ENCODE peak calls at places on chromosomes 7 and 10, in six cellular contexts. U is NT2/D1, C is K562, K is HCT116, Z is H1, O is HepG2. Q is an unnamed sample.
A peak's percentile ranks its signal among the peaks of the same experiment; 100 is the strongest.

GRCh38 chr10:85657478-85658113 is 709.0 kb downstream of the GRID1 start:
- DNase-seq in U (no peak), C (no peak), K (no peak), Z (no peak), O (no peak), Q (no peak)

GRCh38 chr10:128009768-128010167 is 102.9 kb downstream of the PTPRE start:
- DNase-seq in U (no peak), C (no peak), K (no peak), Z (no peak), O (no peak), Q (no peak)

GRCh38 chr7:760006-760405 is 32.9 kb upstream of the PRKAR1B start:
- DNase-seq in U (no peak), C (no peak), K (no peak), Z (no peak), O (no peak), Q (no peak)

GRCh38 chr10:132670546-132670945 is 115.4 kb downstream of the NKX6-2 start:
- DNase-seq in U (no peak), C (no peak), K (no peak), Z (no peak), O (no peak), Q (no peak)

GRCh38 chr10:75444781-75445386 is 13.5 kb downstream of the LRMDA start:
- DNase-seq in U (no peak), C (no peak), K (no peak), Z (no peak), O (no peak), Q (no peak)

GRCh38 chr10:87646192-87646909 is 13.3 kb upstream of the PAPSS2 start:
- DNase-seq in U (no peak), C (no peak), K (no peak), Z (no peak), O (peak; percentile 45), Q (no peak)

GRCh38 chr7:142646274-142646895 is 102.9 kb upstream of the PRSS1 start:
- DNase-seq in U (no peak), C (no peak), K (no peak), Z (no peak), O (no peak), Q (no peak)

GRCh38 chr7:138064856-138065357 is 11.4 kb upstream of the AKR1D1 start:
- DNase-seq in U (no peak), C (no peak), K (no peak), Z (no peak), O (peak; percentile 68), Q (no peak)

GRCh38 chr10:60606343-60607080 is 171.8 kb upstream of the CDK1 start:
- DNase-seq in U (no peak), C (no peak), K (no peak), Z (no peak), O (no peak), Q (no peak)

GRCh38 chr10:72754275-72755032 is 62.5 kb downstream of the MCU start:
- DNase-seq in U (no peak), C (no peak), K (no peak), Z (no peak), O (no peak), Q (no peak)

GRCh38 chr7:78420001-78420400 is 621.4 kb downstream of the PHTF2 start:
- DNase-seq in U (no peak), C (no peak), K (no peak), Z (no peak), O (no peak), Q (no peak)

GRCh38 chr10:95035343-95036283 is 33.7 kb downstream of the CYP2C8 start:
- DNase-seq in U (no peak), C (no peak), K (no peak), Z (no peak), O (no peak), Q (no peak)

GRCh38 chr10:12957081-12957480 is 44.4 kb downstream of the CCDC3 start:
- DNase-seq in U (no peak), C (no peak), K (no peak), Z (no peak), O (no peak), Q (no peak)

GRCh38 chr7:31120800-31121513 is 68.8 kb downstream of the ADCYAP1R1 start:
- DNase-seq in U (no peak), C (no peak), K (no peak), Z (no peak), O (no peak), Q (no peak)

GRCh38 chr7:318476-319266 is 28.7 kb downstream of the FOXL3 start:
- DNase-seq in U (no peak), C (no peak), K (no peak), Z (no peak), O (peak; percentile 88), Q (no peak)

GRCh38 chr7:25669300-25669781 is 441.1 kb upstream of the NPVF start:
- DNase-seq in U (no peak), C (no peak), K (no peak), Z (no peak), O (no peak), Q (no peak)

GRCh38 chr7:35757574-35757973 is 43.3 kb upstream of the SEPTIN7 start:
- DNase-seq in U (no peak), C (no peak), K (no peak), Z (no peak), O (no peak), Q (no peak)

GRCh38 chr7:135981958-135982646 is 4.9 kb upstream of the MTPN start:
- DNase-seq in U (no peak), C (no peak), K (no peak), Z (no peak), O (no peak), Q (no peak)

GRCh38 chr7:128435311-128435654 is 20.4 kb upstream of the HILPDA start:
- DNase-seq in U (no peak), C (no peak), K (no peak), Z (no peak), O (peak; percentile 65), Q (no peak)

GRCh38 chr7:1175967-1176851 is 16.2 kb upstream of the ZFAND2A start:
- DNase-seq in U (peak; percentile 70), C (peak; percentile 79), K (peak; percentile 56), Z (no peak), O (peak; percentile 70), Q (peak; percentile 26)

GRCh38 chr10:110711382-110711781 is 67.2 kb downstream of the RBM20 start:
- DNase-seq in U (no peak), C (no peak), K (no peak), Z (no peak), O (no peak), Q (no peak)

GRCh38 chr7:55074008-55074499 is 55.2 kb downstream of the EGFR start:
- DNase-seq in U (no peak), C (no peak), K (peak; percentile 95), Z (peak; percentile 43), O (peak; percentile 44), Q (peak; percentile 91)

GRCh38 chr10:10644317-10645111 is 373.2 kb upstream of the CELF2 start:
- DNase-seq in U (no peak), C (no peak), K (no peak), Z (no peak), O (no peak), Q (no peak)

GRCh38 chr7:152760384-152761115 is 998 bp downstream of the ACTR3B start:
- DNase-seq in U (no peak), C (no peak), K (no peak), Z (no peak), O (no peak), Q (no peak)

GRCh38 chr10:73581912-73582311 is 9.2 kb downstream of the USP54 start:
- DNase-seq in U (no peak), C (no peak), K (no peak), Z (no peak), O (no peak), Q (no peak)

GRCh38 chr7:135877799-135878198 is 99.4 kb downstream of the MTPN start:
- DNase-seq in U (no peak), C (no peak), K (no peak), Z (no peak), O (no peak), Q (peak; percentile 19)

GRCh38 chr7:39017369-39017768 is 39.7 kb downstream of the POU6F2 start:
- DNase-seq in U (no peak), C (no peak), K (no peak), Z (no peak), O (no peak), Q (no peak)

GRCh38 chr7:99094369-99094768 is 49.5 kb downstream of the SMURF1 start:
- DNase-seq in U (no peak), C (no peak), K (no peak), Z (no peak), O (no peak), Q (no peak)

GRCh38 chr7:15621468-15621867 is 59.7 kb upstream of the AGMO start:
- DNase-seq in U (no peak), C (no peak), K (no peak), Z (no peak), O (no peak), Q (no peak)

GRCh38 chr10:130748409-130749057 is 563.0 kb downstream of the TCERG1L start:
- DNase-seq in U (no peak), C (no peak), K (no peak), Z (no peak), O (no peak), Q (no peak)
- TF ChIP-seq ZNF274 in U (no peak), C (no peak), K (no peak), Z (no peak), O (no peak), Q (no peak)

GRCh38 chr10:19921300-19922140 is 105.3 kb downstream of the PLXDC2 start:
- DNase-seq in U (no peak), C (no peak), K (no peak), Z (no peak), O (no peak), Q (no peak)
- H3K4me1 ChIP-seq in U (no peaks in the 10 kb centered on the region), C (no peaks in the 10 kb centered on the region), K (no peaks in the 10 kb centered on the region), Z (peaks cover 19% of the 10 kb centered on the region), O (peaks cover 20% of the 10 kb centered on the region), Q (no peaks in the 10 kb centered on the region)

GRCh38 chr7:42981595-42981994 is 49.4 kb downstream of the MRPL32 start:
- DNase-seq in U (no peak), C (no peak), K (no peak), Z (no peak), O (no peak), Q (no peak)

GRCh38 chr7:42982604-42983115 is 50.5 kb downstream of the MRPL32 start:
- DNase-seq in U (no peak), C (no peak), K (no peak), Z (no peak), O (peak; percentile 87), Q (no peak)

GRCh38 chr7:42986213-42986612 is 54.0 kb downstream of the MRPL32 start:
- DNase-seq in U (no peak), C (no peak), K (no peak), Z (no peak), O (no peak), Q (no peak)

GRCh38 chr7:42986781-42987248 is 54.6 kb downstream of the MRPL32 start:
- DNase-seq in U (no peak), C (peak; percentile 77), K (no peak), Z (no peak), O (no peak), Q (no peak)

DNA sequence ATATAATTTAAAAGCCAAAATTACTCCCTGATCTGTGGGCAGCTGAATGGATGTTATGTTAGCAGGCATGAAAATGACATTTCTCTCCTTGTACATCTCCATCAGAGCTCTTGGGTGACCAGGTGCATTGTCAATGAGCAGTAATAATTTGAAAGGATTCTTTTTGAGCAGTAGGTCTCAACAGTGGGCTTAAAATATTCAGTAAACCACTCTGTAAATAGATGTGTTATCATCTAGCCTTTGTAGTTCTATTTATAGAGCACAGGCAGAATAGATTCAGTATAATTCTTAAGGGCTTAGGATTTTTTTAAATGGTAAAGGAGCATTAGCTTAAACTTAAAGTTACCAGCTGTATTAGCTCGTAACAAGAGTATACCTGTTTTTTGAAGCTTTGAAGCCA is 52.0 kb downstream of the MRPL32 start:
- DNase-seq in U (no peak), C (no peak), K (no peak), Z (no peak), O (no peak), Q (no peak)
- TF ChIP-seq ZNF274 in U (no peak), C (no peak), K (no peak), Z (no peak), O (no peak), Q (no peak)

GRCh38 chr10:80411681-80412230 is 3.4 kb downstream of the PRXL2A start:
- DNase-seq in U (no peak), C (no peak), K (no peak), Z (no peak), O (no peak), Q (no peak)
- H3K4me1 ChIP-seq in U (peaks cover 14% of the 10 kb centered on the region), C (peaks cover 26% of the 10 kb centered on the region), K (peaks cover 11% of the 10 kb centered on the region), Z (peaks cover 12% of the 10 kb centered on the region), O (peaks cover 84% of the 10 kb centered on the region), Q (no peaks in the 10 kb centered on the region)